ENCODE peak calls at places on chromosomes 6 and 20, in four cellular contexts. L, S, T and Z are unnamed samples.

GRCh38 chr20:48317578-48317977 is 510.2 kb downstream of the PREX1 start:
- DNase-seq in T (no peak), S (no peak), L (no peak), Z (no peak)

GRCh38 chr20:58852559-58853271 is at the start of gene GNAS:
- DNase-seq in S (peak), L (peak), T (peak), Z (peak)

GRCh38 chr6:159973951-159974350 is 5.1 kb downstream of the IGF2R start:
- DNase-seq in L (no peak), T (peak), S (no peak), Z (no peak)

GRCh38 chr6:21109421-21110178 is 484.0 kb upstream of the SOX4 start:
- DNase-seq in L (no peak), S (no peak), T (peak), Z (peak)

GRCh38 chr20:23033918-23034317 is 1.2 kb upstream of the SSTR4 start:
- DNase-seq in T (no peak), L (no peak), S (no peak), Z (no peak)

GRCh38 chr6:130993292-130993765 is 69.7 kb downstream of the EPB41L2 start:
- DNase-seq in S (peak), T (no peak), L (peak), Z (peak)

GRCh38 chr6:143146186-143146831 is 85.6 kb downstream of the AIG1 start:
- DNase-seq in L (no peak), T (no peak), S (no peak), Z (no peak)

GRCh38 chr20:48574383-48574782 is 253.4 kb downstream of the PREX1 start:
- DNase-seq in T (no peak), S (no peak), L (peak), Z (peak)

GRCh38 chr6:27448456-27448855 is 24.4 kb downstream of the ZNF184 start:
- DNase-seq in T (no peak), S (no peak), L (no peak), Z (no peak)

GRCh38 chr6:37919417-37920157 is 100.1 kb downstream of the ZFAND3 start:
- DNase-seq in L (no peak), S (no peak), T (peak), Z (peak)

GRCh38 chr6:131950767-131951575 is at the start of gene CCN2:
- DNase-seq in L (peak), T (peak), S (peak), Z (peak)

GRCh38 chr6:113697642-113698410 is 159.3 kb upstream of the MARCKS start:
- DNase-seq in T (peak), L (no peak), S (no peak), Z (no peak)

GRCh38 chr6:136762022-136762975 is 30.0 kb downstream of the MAP3K5 start:
- DNase-seq in T (no peak), S (no peak), L (no peak), Z (no peak)

GRCh38 chr6:133553652-133554051 is 312.5 kb downstream of the EYA4 start:
- DNase-seq in S (no peak), T (peak), L (no peak), Z (peak)

GRCh38 chr6:170165085-170165484 is 125.8 kb downstream of the DLL1 start:
- DNase-seq in T (no peak), L (peak), S (no peak), Z (peak)

GRCh38 chr6:135525550-135525949 is 28.0 kb upstream of the AHI1 start:
- DNase-seq in T (no peak), L (no peak), S (no peak), Z (no peak)

DNA sequence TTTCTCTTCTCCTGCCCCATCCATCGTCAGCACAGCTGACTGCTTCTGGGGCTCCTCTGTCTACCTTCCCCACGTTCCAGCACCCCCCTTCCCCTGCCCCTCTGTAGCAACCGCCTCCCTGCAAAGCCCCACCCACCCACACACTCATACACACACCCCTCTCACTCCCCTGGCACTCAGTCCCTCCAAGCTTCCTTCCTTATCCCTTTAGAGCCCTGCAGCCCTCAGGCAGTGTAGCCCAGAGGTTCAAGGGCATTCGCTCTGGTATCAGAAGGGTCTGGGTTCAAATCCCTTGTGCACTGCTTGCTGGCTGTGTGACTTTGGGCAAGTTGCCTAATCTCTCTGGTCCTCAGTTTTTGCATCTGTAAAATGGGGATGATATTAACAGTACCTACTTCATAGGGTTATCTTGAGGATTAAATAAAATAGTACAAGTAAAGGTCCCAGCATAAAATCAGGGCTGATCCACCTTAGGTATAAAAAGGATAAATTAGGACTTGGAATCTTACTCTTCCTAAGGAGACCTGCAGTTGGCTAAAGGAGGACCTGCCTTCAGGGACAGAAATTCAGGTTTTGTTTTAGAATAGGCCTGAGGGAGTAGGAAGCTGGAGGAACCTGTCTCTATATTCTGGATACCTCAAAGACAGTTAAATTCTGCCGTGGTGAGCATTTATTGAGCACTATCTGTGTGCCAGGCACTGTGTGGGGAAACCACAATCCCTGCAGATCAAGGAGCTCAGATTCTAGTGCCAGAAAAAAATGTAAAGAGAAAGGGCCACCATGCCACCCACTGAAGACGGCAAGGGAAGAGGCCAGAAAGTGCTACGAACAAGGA is 94.1 kb downstream of the SNX5 start:
- DNase-seq in T (no peak), L (no peak), S (no peak), Z (no peak)
- H4K5ac ChIP-seq in T (peak), L (no peak), S (no peak), Z (no peak)

GRCh38 chr20:3843490-3843889 is 3.1 kb upstream of the MAVS start:
- DNase-seq in L (no peak), T (peak), S (no peak), Z (no peak)
- H2AK5ac ChIP-seq in L (no peak), T (peak), S (no peak), Z (no peak)

DNA sequence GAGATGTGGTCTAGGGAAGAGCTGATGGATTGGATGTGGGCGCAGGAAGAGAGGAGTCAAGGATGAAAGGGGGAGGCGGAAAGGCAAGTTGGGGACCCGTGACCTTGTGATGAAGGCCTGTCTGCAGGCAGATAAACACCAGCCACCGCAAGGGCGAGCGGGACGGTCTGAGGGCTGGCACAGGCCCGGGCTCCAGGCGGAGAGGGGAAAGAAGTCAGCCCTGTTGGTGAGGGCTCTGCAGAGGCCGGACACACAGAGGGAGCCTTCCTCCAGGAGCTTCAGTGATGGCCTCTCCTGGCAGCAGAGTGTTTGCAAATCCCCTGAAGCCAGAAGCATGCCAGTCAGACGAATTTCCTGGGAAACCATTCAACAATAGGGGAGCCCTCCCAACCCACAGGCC is 112.2 kb downstream of the ZDHHC14 start:
- DNase-seq in S (no peak), T (no peak), L (no peak), Z (no peak)
- H3K27ac ChIP-seq in S (no peak), T (no peak), L (no peak), Z (no peak)

GRCh38 chr20:61057313-61058171 is 194.5 kb upstream of the CDH4 start:
- DNase-seq in L (no peak), S (no peak), T (no peak), Z (no peak)
- H4K5ac ChIP-seq in L (no peak), S (no peak), T (no peak), Z (no peak)

DNA sequence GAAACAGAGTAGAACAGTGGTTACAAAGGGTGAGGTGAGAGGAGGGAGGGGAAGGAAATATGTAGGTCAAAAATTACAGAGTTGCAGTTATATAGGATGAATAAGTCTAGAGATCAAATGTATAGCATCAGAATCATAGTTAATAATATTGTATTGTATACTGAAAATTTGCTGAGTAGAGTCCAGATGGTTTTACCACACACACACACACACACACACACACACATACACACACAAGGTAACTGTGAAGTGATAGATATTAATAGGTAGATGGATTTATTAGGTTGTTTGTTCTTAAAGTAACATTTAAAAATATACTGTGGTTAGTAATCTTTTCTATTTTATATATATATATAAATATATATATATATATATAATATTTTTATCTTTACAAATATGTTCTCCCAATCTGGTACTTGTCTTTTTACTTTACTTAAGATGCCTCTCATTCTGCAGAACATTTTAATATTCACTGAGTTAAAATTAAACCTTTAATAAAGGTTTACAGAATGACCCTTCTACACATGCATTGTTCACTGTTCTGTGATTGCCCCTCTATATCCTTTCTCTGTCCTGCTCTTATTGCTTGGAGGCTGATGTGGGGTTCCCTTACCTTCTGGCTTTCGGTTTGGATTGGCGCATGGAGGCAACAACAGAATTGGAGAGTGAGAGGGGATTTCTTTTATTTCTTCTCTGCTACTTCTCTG is 408 bp downstream of the PTCHD4 start:
- DNase-seq in T (no peak), S (no peak), L (no peak), Z (no peak)
- H2AK5ac ChIP-seq in T (no peak), S (no peak), L (no peak), Z (no peak)

DNA sequence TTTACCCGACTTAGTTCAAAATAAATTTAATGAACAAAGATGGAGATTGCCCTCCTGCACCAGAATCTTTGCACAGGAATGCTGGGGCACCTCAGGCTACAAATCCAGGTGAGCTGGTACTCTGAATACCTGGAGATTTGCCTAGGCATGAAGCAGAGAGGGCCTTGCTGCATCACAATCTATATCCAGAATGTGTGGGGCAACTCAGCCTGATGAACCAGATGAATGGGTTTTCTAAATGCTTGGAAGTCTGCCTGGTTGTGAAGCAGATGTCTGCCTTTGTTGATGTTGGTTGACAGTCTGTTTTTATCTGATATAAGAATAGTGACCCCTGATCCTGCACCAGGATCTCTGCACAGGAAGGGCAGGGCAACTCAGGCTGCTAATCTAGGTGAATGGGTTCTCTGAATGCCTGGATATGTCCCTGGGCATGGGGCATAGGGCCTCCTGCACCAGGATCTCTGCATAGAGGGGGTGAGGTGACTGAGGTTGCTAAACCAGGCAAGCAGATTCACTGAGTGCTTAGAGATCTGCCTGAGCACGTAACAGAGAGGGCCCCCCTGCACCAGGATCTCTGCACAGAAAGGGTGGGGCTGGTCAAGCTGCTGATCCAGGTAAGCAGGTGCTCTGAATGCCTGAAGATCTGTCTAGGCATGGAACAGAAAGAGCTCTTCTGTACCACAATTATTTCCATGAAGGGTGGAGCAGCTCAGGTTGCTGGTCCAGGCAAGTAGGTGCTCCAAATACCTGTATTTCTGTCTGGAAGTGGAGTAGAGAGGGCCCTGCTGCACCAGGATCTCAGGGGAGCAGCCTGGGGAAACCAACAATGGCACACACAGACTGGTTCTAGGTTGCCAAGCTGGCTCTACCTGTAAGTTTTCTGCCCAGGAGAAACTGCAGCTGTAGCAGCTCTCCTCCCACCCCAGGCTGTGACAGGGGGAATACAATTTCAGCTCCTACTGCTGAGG is 437.5 kb downstream of the MMUT start:
- DNase-seq in T (no peak), S (no peak), L (no peak), Z (no peak)
- H3K27ac ChIP-seq in T (no peak), S (no peak), L (no peak), Z (no peak)